ENCODE peak calls at places on chromosomes 2 and 18, in seven cellular contexts. One of them, this sample, is unnamed.

GRCh38 chr2:38499921-38500634 is 102.7 kb downstream of the HNRNPLL start:
- DNase-seq in kidney epithelial cell: no peak
- DNase-seq in astrocyte of the cerebellum: no peak
- DNase-seq in fibroblast of pulmonary artery: no peak
- DNase-seq in endodermal cell: peak
- DNase-seq in SK-N-SH: no peak
- DNase-seq in Caco-2: peak
- DNase-seq in this sample: peak

GRCh38 chr2:240429341-240429871 is 6.1 kb upstream of the GPC1 start:
- DNase-seq in fibroblast of pulmonary artery: no peak
- DNase-seq in astrocyte of the cerebellum: no peak
- DNase-seq in SK-N-SH: no peak
- DNase-seq in endodermal cell: peak
- DNase-seq in kidney epithelial cell: no peak
- DNase-seq in Caco-2: no peak
- DNase-seq in this sample: no peak

GRCh38 chr2:239115616-239116015 is 267.7 kb downstream of the TWIST2 start:
- DNase-seq in SK-N-SH: no peak
- DNase-seq in fibroblast of pulmonary artery: no peak
- DNase-seq in endodermal cell: no peak
- DNase-seq in astrocyte of the cerebellum: no peak
- DNase-seq in Caco-2: no peak
- DNase-seq in kidney epithelial cell: no peak
- DNase-seq in this sample: no peak

GRCh38 chr2:497770-498492 is 179.3 kb downstream of the TMEM18 start:
- DNase-seq in astrocyte of the cerebellum: no peak
- DNase-seq in endodermal cell: no peak
- DNase-seq in fibroblast of pulmonary artery: no peak
- DNase-seq in SK-N-SH: peak
- DNase-seq in Caco-2: no peak
- DNase-seq in kidney epithelial cell: no peak
- DNase-seq in this sample: no peak

GRCh38 chr2:144712277-144712944 is 192.5 kb upstream of the ZEB2 start:
- DNase-seq in Caco-2: no peak
- DNase-seq in endodermal cell: no peak
- DNase-seq in astrocyte of the cerebellum: peak
- DNase-seq in fibroblast of pulmonary artery: peak
- DNase-seq in kidney epithelial cell: no peak
- DNase-seq in SK-N-SH: no peak
- DNase-seq in this sample: peak

GRCh38 chr18:59902180-59902992 is 2.6 kb downstream of the PMAIP1 start:
- DNase-seq in endodermal cell: no peak
- DNase-seq in astrocyte of the cerebellum: peak
- DNase-seq in fibroblast of pulmonary artery: peak
- DNase-seq in kidney epithelial cell: no peak
- DNase-seq in SK-N-SH: no peak
- DNase-seq in Caco-2: no peak
- DNase-seq in this sample: no peak

GRCh38 chr2:112784199-112785189 is at the start of gene IL1A:
- DNase-seq in SK-N-SH: no peak
- DNase-seq in endodermal cell: peak
- DNase-seq in fibroblast of pulmonary artery: peak
- DNase-seq in Caco-2: no peak
- DNase-seq in astrocyte of the cerebellum: peak
- DNase-seq in kidney epithelial cell: no peak
- DNase-seq in this sample: peak

GRCh38 chr2:6917071-6917760 is at the start of gene RNF144A:
- DNase-seq in endodermal cell: peak
- DNase-seq in Caco-2: peak
- DNase-seq in astrocyte of the cerebellum: no peak
- DNase-seq in kidney epithelial cell: no peak
- DNase-seq in SK-N-SH: peak
- DNase-seq in fibroblast of pulmonary artery: peak
- DNase-seq in this sample: no peak

GRCh38 chr2:126722081-126722480 is 66.1 kb downstream of the GYPC start:
- DNase-seq in astrocyte of the cerebellum: no peak
- DNase-seq in Caco-2: no peak
- DNase-seq in endodermal cell: no peak
- DNase-seq in kidney epithelial cell: no peak
- DNase-seq in fibroblast of pulmonary artery: no peak
- DNase-seq in SK-N-SH: peak
- DNase-seq in this sample: no peak

GRCh38 chr2:111119847-111120252 is 864 bp upstream of the BCL2L11 start:
- DNase-seq in astrocyte of the cerebellum: no peak
- DNase-seq in fibroblast of pulmonary artery: no peak
- DNase-seq in Caco-2: no peak
- DNase-seq in SK-N-SH: peak
- DNase-seq in kidney epithelial cell: no peak
- DNase-seq in endodermal cell: no peak
- DNase-seq in this sample: no peak

GRCh38 chr2:150612957-150613710 is 125.7 kb upstream of the RND3 start:
- DNase-seq in fibroblast of pulmonary artery: no peak
- DNase-seq in astrocyte of the cerebellum: no peak
- DNase-seq in kidney epithelial cell: no peak
- DNase-seq in Caco-2: no peak
- DNase-seq in SK-N-SH: no peak
- DNase-seq in endodermal cell: no peak
- DNase-seq in this sample: no peak

GRCh38 chr2:104746299-104746698 is 107.6 kb upstream of the POU3F3 start:
- DNase-seq in Caco-2: no peak
- DNase-seq in endodermal cell: peak
- DNase-seq in kidney epithelial cell: no peak
- DNase-seq in SK-N-SH: no peak
- DNase-seq in astrocyte of the cerebellum: no peak
- DNase-seq in fibroblast of pulmonary artery: no peak
- DNase-seq in this sample: no peak

GRCh38 chr18:43751203-43751602 is 473.9 kb upstream of the SYT4 start:
- DNase-seq in kidney epithelial cell: no peak
- DNase-seq in astrocyte of the cerebellum: no peak
- DNase-seq in endodermal cell: no peak
- DNase-seq in fibroblast of pulmonary artery: peak
- DNase-seq in SK-N-SH: no peak
- DNase-seq in Caco-2: no peak
- DNase-seq in this sample: peak

GRCh38 chr2:173161040-173161439 is 85.4 kb downstream of the MAP3K20 start:
- DNase-seq in endodermal cell: no peak
- DNase-seq in Caco-2: no peak
- DNase-seq in kidney epithelial cell: no peak
- DNase-seq in astrocyte of the cerebellum: no peak
- DNase-seq in fibroblast of pulmonary artery: peak
- DNase-seq in SK-N-SH: no peak
- DNase-seq in this sample: peak

GRCh38 chr18:54233228-54233625 is 8.8 kb upstream of the MBD2 start:
- DNase-seq in endodermal cell: no peak
- DNase-seq in Caco-2: no peak
- DNase-seq in kidney epithelial cell: no peak
- DNase-seq in fibroblast of pulmonary artery: peak
- DNase-seq in SK-N-SH: no peak
- DNase-seq in astrocyte of the cerebellum: no peak
- DNase-seq in this sample: no peak

GRCh38 chr2:24926602-24927252 is 6.7 kb upstream of the ADCY3 start:
- DNase-seq in SK-N-SH: no peak
- DNase-seq in astrocyte of the cerebellum: no peak
- DNase-seq in Caco-2: no peak
- DNase-seq in fibroblast of pulmonary artery: peak
- DNase-seq in endodermal cell: peak
- DNase-seq in kidney epithelial cell: no peak
- DNase-seq in this sample: no peak

GRCh38 chr2:120180066-120180465 is 43.1 kb downstream of the TMEM185B start:
- DNase-seq in fibroblast of pulmonary artery: no peak
- DNase-seq in SK-N-SH: no peak
- DNase-seq in astrocyte of the cerebellum: no peak
- DNase-seq in endodermal cell: peak
- DNase-seq in Caco-2: no peak
- DNase-seq in kidney epithelial cell: no peak
- DNase-seq in this sample: no peak

GRCh38 chr2:942775-943460 is 7.7 kb upstream of the SNTG2 start:
- DNase-seq in astrocyte of the cerebellum: no peak
- DNase-seq in Caco-2: no peak
- DNase-seq in kidney epithelial cell: no peak
- DNase-seq in SK-N-SH: no peak
- DNase-seq in endodermal cell: peak
- DNase-seq in fibroblast of pulmonary artery: no peak
- DNase-seq in this sample: no peak

GRCh38 chr2:192029089-192029488 is 165.6 kb downstream of the TMEFF2 start:
- DNase-seq in kidney epithelial cell: no peak
- DNase-seq in astrocyte of the cerebellum: no peak
- DNase-seq in Caco-2: peak
- DNase-seq in endodermal cell: peak
- DNase-seq in SK-N-SH: no peak
- DNase-seq in fibroblast of pulmonary artery: peak
- DNase-seq in this sample: no peak

GRCh38 chr2:141933226-141933625 is 197.6 kb downstream of the LRP1B start:
- DNase-seq in fibroblast of pulmonary artery: no peak
- DNase-seq in SK-N-SH: no peak
- DNase-seq in kidney epithelial cell: no peak
- DNase-seq in endodermal cell: no peak
- DNase-seq in Caco-2: no peak
- DNase-seq in astrocyte of the cerebellum: no peak
- DNase-seq in this sample: no peak

GRCh38 chr2:51994123-51994788 is 962.3 kb upstream of the NRXN1 start:
- DNase-seq in SK-N-SH: no peak
- DNase-seq in fibroblast of pulmonary artery: no peak
- DNase-seq in endodermal cell: no peak
- DNase-seq in astrocyte of the cerebellum: no peak
- DNase-seq in Caco-2: no peak
- DNase-seq in kidney epithelial cell: no peak
- DNase-seq in this sample: no peak

GRCh38 chr2:59936031-59936430 is 617.4 kb downstream of the BCL11A start:
- DNase-seq in SK-N-SH: no peak
- DNase-seq in Caco-2: no peak
- DNase-seq in fibroblast of pulmonary artery: no peak
- DNase-seq in kidney epithelial cell: no peak
- DNase-seq in endodermal cell: no peak
- DNase-seq in astrocyte of the cerebellum: no peak
- DNase-seq in this sample: no peak

GRCh38 chr2:190781604-190782198 is 98.9 kb upstream of the GLS start:
- DNase-seq in SK-N-SH: peak
- DNase-seq in endodermal cell: peak
- DNase-seq in kidney epithelial cell: no peak
- DNase-seq in fibroblast of pulmonary artery: peak
- DNase-seq in astrocyte of the cerebellum: peak
- DNase-seq in Caco-2: peak
- DNase-seq in this sample: no peak

GRCh38 chr2:122692400-122693083 is 937.1 kb downstream of the TSN start:
- DNase-seq in endodermal cell: no peak
- DNase-seq in astrocyte of the cerebellum: no peak
- DNase-seq in kidney epithelial cell: no peak
- DNase-seq in Caco-2: no peak
- DNase-seq in SK-N-SH: no peak
- DNase-seq in fibroblast of pulmonary artery: no peak
- DNase-seq in this sample: no peak

GRCh38 chr18:11970466-11971220 is 10.7 kb upstream of the IMPA2 start:
- DNase-seq in endodermal cell: no peak
- DNase-seq in fibroblast of pulmonary artery: peak
- DNase-seq in Caco-2: no peak
- DNase-seq in astrocyte of the cerebellum: no peak
- DNase-seq in kidney epithelial cell: no peak
- DNase-seq in SK-N-SH: no peak
- DNase-seq in this sample: no peak
- TF ChIP-seq CTCF in endodermal cell: no peak
- TF ChIP-seq CTCF in fibroblast of pulmonary artery: peak
- TF ChIP-seq CTCF in Caco-2: no peak
- TF ChIP-seq CTCF in astrocyte of the cerebellum: no peak
- TF ChIP-seq CTCF in kidney epithelial cell: no peak
- TF ChIP-seq CTCF in SK-N-SH: no peak
- TF ChIP-seq CTCF in this sample: no peak

DNA sequence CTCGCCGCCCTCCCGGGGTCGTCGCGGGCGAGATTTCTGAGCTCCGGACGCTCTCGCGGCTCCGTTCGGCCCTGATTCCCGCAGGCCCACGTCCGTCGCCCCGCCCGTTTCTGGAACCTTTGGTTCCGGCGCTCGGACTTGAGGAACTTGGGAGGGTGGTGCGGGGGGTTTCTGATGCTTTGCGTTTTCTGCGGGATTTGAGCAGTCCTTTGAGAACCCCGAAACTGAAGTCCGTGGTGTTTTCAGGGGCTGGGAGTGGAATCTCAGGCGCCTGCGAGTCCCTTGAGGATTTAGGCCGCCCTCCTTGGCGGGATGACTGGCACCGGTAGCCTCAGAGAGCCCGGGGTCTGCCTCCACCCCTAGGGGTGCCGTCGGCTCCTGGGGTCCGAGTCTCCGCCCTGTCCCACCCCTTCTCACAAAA is 336 bp downstream of the THNSL2 start:
- DNase-seq in Caco-2: no peak
- DNase-seq in astrocyte of the cerebellum: peak
- DNase-seq in SK-N-SH: peak
- DNase-seq in fibroblast of pulmonary artery: peak
- DNase-seq in kidney epithelial cell: no peak
- DNase-seq in endodermal cell: peak
- DNase-seq in this sample: no peak
- H3K4me3 ChIP-seq in Caco-2: peak
- H3K4me3 ChIP-seq in astrocyte of the cerebellum: peak
- H3K4me3 ChIP-seq in SK-N-SH: peak
- H3K4me3 ChIP-seq in fibroblast of pulmonary artery: peak
- H3K4me3 ChIP-seq in kidney epithelial cell: peak
- H3K4me3 ChIP-seq in endodermal cell: peak
- H3K4me3 ChIP-seq in this sample: peak

GRCh38 chr2:40485319-40485718 is 33.4 kb upstream of the SLC8A1 start:
- DNase-seq in fibroblast of pulmonary artery: no peak
- DNase-seq in SK-N-SH: no peak
- DNase-seq in Caco-2: no peak
- DNase-seq in astrocyte of the cerebellum: no peak
- DNase-seq in kidney epithelial cell: no peak
- DNase-seq in endodermal cell: no peak
- DNase-seq in this sample: no peak

GRCh38 chr2:40489678-40489960 is 37.7 kb upstream of the SLC8A1 start:
- DNase-seq in Caco-2: no peak
- DNase-seq in fibroblast of pulmonary artery: no peak
- DNase-seq in astrocyte of the cerebellum: no peak
- DNase-seq in kidney epithelial cell: no peak
- DNase-seq in SK-N-SH: no peak
- DNase-seq in endodermal cell: no peak
- DNase-seq in this sample: no peak

GRCh38 chr2:40488927-40489677 is 37.2 kb upstream of the SLC8A1 start:
- DNase-seq in endodermal cell: no peak
- DNase-seq in astrocyte of the cerebellum: no peak
- DNase-seq in Caco-2: no peak
- DNase-seq in kidney epithelial cell: no peak
- DNase-seq in fibroblast of pulmonary artery: peak
- DNase-seq in SK-N-SH: no peak
- DNase-seq in this sample: no peak

GRCh38 chr2:40487592-40487991 is 35.7 kb upstream of the SLC8A1 start:
- DNase-seq in kidney epithelial cell: peak
- DNase-seq in Caco-2: no peak
- DNase-seq in astrocyte of the cerebellum: no peak
- DNase-seq in SK-N-SH: no peak
- DNase-seq in fibroblast of pulmonary artery: peak
- DNase-seq in endodermal cell: no peak
- DNase-seq in this sample: peak

GRCh38 chr2:40488101-40488598 is 36.3 kb upstream of the SLC8A1 start:
- DNase-seq in astrocyte of the cerebellum: no peak
- DNase-seq in Caco-2: peak
- DNase-seq in endodermal cell: no peak
- DNase-seq in SK-N-SH: peak
- DNase-seq in fibroblast of pulmonary artery: peak
- DNase-seq in kidney epithelial cell: peak
- DNase-seq in this sample: peak
- TF ChIP-seq CTCF in astrocyte of the cerebellum: peak
- TF ChIP-seq CTCF in Caco-2: peak
- TF ChIP-seq CTCF in endodermal cell: peak
- TF ChIP-seq CTCF in SK-N-SH: peak
- TF ChIP-seq CTCF in fibroblast of pulmonary artery: peak
- TF ChIP-seq CTCF in kidney epithelial cell: peak
- TF ChIP-seq CTCF in this sample: peak

GRCh38 chr2:219627105-219628100 is at the start of gene SLC4A3:
- DNase-seq in Caco-2: peak
- DNase-seq in kidney epithelial cell: no peak
- DNase-seq in SK-N-SH: peak
- DNase-seq in fibroblast of pulmonary artery: peak
- DNase-seq in astrocyte of the cerebellum: no peak
- DNase-seq in endodermal cell: peak
- DNase-seq in this sample: no peak
- H3K4me3 ChIP-seq in Caco-2: peak
- H3K4me3 ChIP-seq in kidney epithelial cell: peak
- H3K4me3 ChIP-seq in SK-N-SH: peak
- H3K4me3 ChIP-seq in fibroblast of pulmonary artery: peak
- H3K4me3 ChIP-seq in astrocyte of the cerebellum: peak
- H3K4me3 ChIP-seq in endodermal cell: peak
- H3K4me3 ChIP-seq in this sample: peak